ENCODE peak calls at places on chromosomes 12 and 14, in five cellular contexts. One of them, this sample, is unnamed. For H3K79me1, the result is how much of the 10 kb centered on the place peaks cover.

GRCh38 chr12:98574110-98574509 is 19.4 kb upstream of the SLC25A3 start:
- DNase-seq in H9: no peak
- DNase-seq in mesendoderm: no peak
- DNase-seq in neuronal stem cell: no peak
- DNase-seq in IMR-90: no peak
- DNase-seq in this sample: no peak

GRCh38 chr12:42834062-42834461 is 244.5 kb upstream of the PRICKLE1 start:
- DNase-seq in neuronal stem cell: no peak
- DNase-seq in mesendoderm: no peak
- DNase-seq in IMR-90: no peak
- DNase-seq in H9: no peak
- DNase-seq in this sample: no peak

GRCh38 chr14:84959796-84960515 is 570.0 kb upstream of the FLRT2 start:
- DNase-seq in IMR-90: no peak
- DNase-seq in mesendoderm: peak
- DNase-seq in H9: no peak
- DNase-seq in neuronal stem cell: no peak
- DNase-seq in this sample: no peak

GRCh38 chr14:70018713-70019201 is 139.5 kb downstream of the SMOC1 start:
- DNase-seq in IMR-90: peak
- DNase-seq in mesendoderm: no peak
- DNase-seq in H9: no peak
- DNase-seq in neuronal stem cell: no peak
- DNase-seq in this sample: peak

GRCh38 chr14:58599145-58599544 is 38.6 kb upstream of the DACT1 start:
- DNase-seq in IMR-90: no peak
- DNase-seq in mesendoderm: no peak
- DNase-seq in H9: no peak
- DNase-seq in neuronal stem cell: no peak
- DNase-seq in this sample: no peak

GRCh38 chr12:39581592-39581991 is 38.0 kb downstream of the ABCD2 start:
- DNase-seq in mesendoderm: no peak
- DNase-seq in neuronal stem cell: no peak
- DNase-seq in IMR-90: no peak
- DNase-seq in H9: no peak
- DNase-seq in this sample: peak

GRCh38 chr12:20011200-20011599 is 357.1 kb upstream of the PDE3A start:
- DNase-seq in IMR-90: no peak
- DNase-seq in neuronal stem cell: no peak
- DNase-seq in H9: no peak
- DNase-seq in mesendoderm: no peak
- DNase-seq in this sample: no peak

GRCh38 chr12:57735952-57736742 is 2.4 kb downstream of the AGAP2 start:
- DNase-seq in mesendoderm: peak
- DNase-seq in H9: peak
- DNase-seq in IMR-90: peak
- DNase-seq in neuronal stem cell: no peak
- DNase-seq in this sample: peak

GRCh38 chr14:69880851-69881250 is 1.6 kb downstream of the SMOC1 start:
- DNase-seq in IMR-90: no peak
- DNase-seq in neuronal stem cell: no peak
- DNase-seq in H9: no peak
- DNase-seq in mesendoderm: no peak
- DNase-seq in this sample: no peak

GRCh38 chr12:75884465-75884985 is 147.1 kb downstream of the PHLDA1 start:
- DNase-seq in neuronal stem cell: no peak
- DNase-seq in mesendoderm: peak
- DNase-seq in H9: no peak
- DNase-seq in IMR-90: no peak
- DNase-seq in this sample: no peak

GRCh38 chr12:119181944-119182343 is 3.2 kb downstream of the HSPB8 start:
- DNase-seq in H9: no peak
- DNase-seq in mesendoderm: no peak
- DNase-seq in IMR-90: no peak
- DNase-seq in neuronal stem cell: no peak
- DNase-seq in this sample: no peak

GRCh38 chr14:32027255-32027939 is 49.7 kb upstream of the ARHGAP5 start:
- DNase-seq in H9: no peak
- DNase-seq in IMR-90: peak
- DNase-seq in mesendoderm: no peak
- DNase-seq in neuronal stem cell: no peak
- DNase-seq in this sample: peak

GRCh38 chr12:132029503-132030300 is 80.0 kb downstream of the EP400 start:
- DNase-seq in neuronal stem cell: no peak
- DNase-seq in H9: peak
- DNase-seq in IMR-90: no peak
- DNase-seq in mesendoderm: peak
- DNase-seq in this sample: peak

GRCh38 chr14:31592619-31593018 is 31.4 kb downstream of the NUBPL start:
- DNase-seq in neuronal stem cell: no peak
- DNase-seq in H9: no peak
- DNase-seq in IMR-90: peak
- DNase-seq in mesendoderm: no peak
- DNase-seq in this sample: no peak

GRCh38 chr12:26227376-26227775 is 32.0 kb downstream of the SSPN start:
- DNase-seq in IMR-90: no peak
- DNase-seq in neuronal stem cell: no peak
- DNase-seq in mesendoderm: no peak
- DNase-seq in H9: no peak
- DNase-seq in this sample: peak

GRCh38 chr12:120132863-120133385 is 16.4 kb upstream of the RAB35 start:
- DNase-seq in IMR-90: no peak
- DNase-seq in mesendoderm: no peak
- DNase-seq in H9: no peak
- DNase-seq in neuronal stem cell: no peak
- DNase-seq in this sample: no peak

GRCh38 chr14:72416892-72417291 is 477.0 kb downstream of the DPF3 start:
- DNase-seq in H9: no peak
- DNase-seq in mesendoderm: no peak
- DNase-seq in neuronal stem cell: no peak
- DNase-seq in IMR-90: no peak
- DNase-seq in this sample: no peak

GRCh38 chr14:65286443-65286842 is 126.1 kb upstream of the FUT8 start:
- DNase-seq in neuronal stem cell: no peak
- DNase-seq in IMR-90: no peak
- DNase-seq in mesendoderm: no peak
- DNase-seq in H9: no peak
- DNase-seq in this sample: no peak

GRCh38 chr12:15856097-15856982 is 25.8 kb upstream of the STRAP start:
- DNase-seq in mesendoderm: peak
- DNase-seq in H9: no peak
- DNase-seq in neuronal stem cell: peak
- DNase-seq in IMR-90: peak
- DNase-seq in this sample: peak

GRCh38 chr12:92393504-92393903 is 247.9 kb upstream of the BTG1 start:
- DNase-seq in H9: no peak
- DNase-seq in mesendoderm: no peak
- DNase-seq in neuronal stem cell: no peak
- DNase-seq in IMR-90: no peak
- DNase-seq in this sample: no peak

GRCh38 chr12:2384533-2385328 is 331.9 kb downstream of the CACNA1C start:
- DNase-seq in H9: no peak
- DNase-seq in neuronal stem cell: no peak
- DNase-seq in mesendoderm: peak
- DNase-seq in IMR-90: peak
- DNase-seq in this sample: peak

GRCh38 chr14:74905595-74906142 is 17.4 kb downstream of the RPS6KL1 start:
- DNase-seq in H9: peak
- DNase-seq in mesendoderm: peak
- DNase-seq in IMR-90: peak
- DNase-seq in neuronal stem cell: peak
- DNase-seq in this sample: peak

GRCh38 chr12:62347922-62348650 is 87.9 kb downstream of the USP15 start:
- DNase-seq in IMR-90: peak
- DNase-seq in neuronal stem cell: no peak
- DNase-seq in H9: no peak
- DNase-seq in mesendoderm: no peak
- DNase-seq in this sample: peak

GRCh38 chr14:100692859-100693558 is 33.7 kb upstream of the DLK1 start:
- DNase-seq in H9: no peak
- DNase-seq in neuronal stem cell: no peak
- DNase-seq in mesendoderm: peak
- DNase-seq in IMR-90: peak
- DNase-seq in this sample: peak

GRCh38 chr14:21308132-21308478 is 28.2 kb downstream of the RPGRIP1 start:
- DNase-seq in IMR-90: no peak
- DNase-seq in H9: no peak
- DNase-seq in mesendoderm: no peak
- DNase-seq in neuronal stem cell: no peak
- DNase-seq in this sample: no peak

GRCh38 chr14:63388766-63389431 is 70.2 kb upstream of the GPHB5 start:
- DNase-seq in IMR-90: peak
- DNase-seq in mesendoderm: peak
- DNase-seq in H9: peak
- DNase-seq in neuronal stem cell: peak
- DNase-seq in this sample: peak

GRCh38 chr14:94636744-94637412 is 24.7 kb downstream of the SERPINA3 start:
- DNase-seq in mesendoderm: peak
- DNase-seq in H9: no peak
- DNase-seq in neuronal stem cell: no peak
- DNase-seq in IMR-90: no peak
- DNase-seq in this sample: no peak

GRCh38 chr12:101939856-101940265 is 62.5 kb downstream of the DRAM1 start:
- DNase-seq in H9: peak
- DNase-seq in IMR-90: peak
- DNase-seq in mesendoderm: peak
- DNase-seq in neuronal stem cell: peak
- DNase-seq in this sample: peak

GRCh38 chr12:26608706-26609105 is 224.3 kb downstream of the ITPR2 start:
- DNase-seq in H9: no peak
- DNase-seq in IMR-90: no peak
- DNase-seq in mesendoderm: no peak
- DNase-seq in neuronal stem cell: no peak
- DNase-seq in this sample: no peak

GRCh38 chr14:90443161-90444076 is 46.6 kb downstream of the CALM1 start:
- DNase-seq in H9: no peak
- DNase-seq in IMR-90: no peak
- DNase-seq in neuronal stem cell: no peak
- DNase-seq in mesendoderm: no peak
- DNase-seq in this sample: no peak

GRCh38 chr14:83561261-83561660 is 1968.7 kb upstream of the FLRT2 start:
- DNase-seq in mesendoderm: no peak
- DNase-seq in H9: no peak
- DNase-seq in IMR-90: no peak
- DNase-seq in neuronal stem cell: no peak
- DNase-seq in this sample: no peak

GRCh38 chr14:79044894-79045624 is 874.9 kb downstream of the NRXN3 start:
- DNase-seq in H9: peak
- DNase-seq in neuronal stem cell: no peak
- DNase-seq in IMR-90: peak
- DNase-seq in mesendoderm: peak
- DNase-seq in this sample: peak

DNA sequence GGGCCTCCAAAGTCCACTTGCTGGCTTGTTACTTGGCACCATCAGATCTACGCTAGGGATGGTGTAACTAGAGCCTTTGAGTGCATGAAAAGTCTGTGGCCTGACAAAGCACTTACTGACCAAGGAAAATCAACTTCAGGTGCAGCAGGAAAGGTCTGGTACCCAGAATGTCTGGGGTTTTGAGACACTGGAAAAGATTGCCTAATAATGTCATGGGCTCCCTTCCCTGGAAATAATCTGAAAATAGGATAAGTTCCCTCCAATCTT is 106.7 kb downstream of the ZFP36L1 start:
- DNase-seq in mesendoderm: no peak
- DNase-seq in H9: no peak
- DNase-seq in neuronal stem cell: no peak
- DNase-seq in IMR-90: no peak
- DNase-seq in this sample: no peak
- H3K79me1 ChIP-seq in mesendoderm: under half
- H3K79me1 ChIP-seq in H9: under half
- H3K79me1 ChIP-seq in neuronal stem cell: under half
- H3K79me1 ChIP-seq in IMR-90: under half
- H3K79me1 ChIP-seq in this sample: under half

DNA sequence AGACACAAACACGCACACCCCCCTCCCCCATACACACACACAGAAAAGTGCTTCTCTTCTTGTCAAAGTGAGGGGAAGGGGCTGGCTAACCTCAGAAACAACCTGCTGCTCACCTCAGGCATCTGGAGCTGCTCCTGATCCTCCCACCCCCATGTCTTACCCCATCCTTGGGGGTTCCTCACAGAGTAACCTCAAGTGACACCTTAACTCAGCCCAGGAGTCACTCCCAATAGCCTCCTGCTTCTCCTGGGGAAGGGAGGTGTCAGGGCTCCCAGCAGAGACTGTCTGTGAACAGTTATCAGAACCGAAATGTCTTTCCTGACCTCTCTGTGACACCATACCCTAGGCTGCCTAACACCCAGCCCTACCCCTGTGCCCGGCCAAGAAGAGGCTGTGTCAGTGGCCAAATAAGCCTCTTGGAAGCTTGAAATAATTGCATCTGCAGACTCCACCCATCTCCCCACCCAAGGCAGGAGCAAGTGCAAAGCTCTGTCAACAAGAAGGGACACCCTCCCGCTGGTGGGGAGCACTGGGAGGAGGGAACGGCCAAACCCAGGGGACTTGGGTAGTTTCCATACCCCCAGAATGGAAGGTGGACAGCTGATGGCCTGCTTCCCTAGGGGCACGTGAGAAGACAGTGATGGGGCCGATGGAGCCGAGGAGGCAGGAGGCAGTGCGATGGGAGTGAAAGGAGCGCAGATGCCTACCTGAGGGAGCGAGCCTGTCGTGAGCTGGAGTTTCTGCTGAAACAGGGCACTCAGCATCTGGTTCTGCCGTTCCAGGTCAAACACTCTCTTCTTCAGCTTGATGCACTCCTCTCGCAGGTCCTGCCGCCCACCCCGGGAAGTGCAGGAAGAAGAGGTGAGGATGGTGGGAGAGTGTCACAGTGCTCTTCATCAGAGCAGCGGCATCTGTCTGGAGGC is 26.8 kb downstream of the NCKAP5L start:
- DNase-seq in mesendoderm: no peak
- DNase-seq in H9: no peak
- DNase-seq in IMR-90: no peak
- DNase-seq in neuronal stem cell: no peak
- DNase-seq in this sample: no peak
- H3K79me1 ChIP-seq in mesendoderm: under half
- H3K79me1 ChIP-seq in H9: under half
- H3K79me1 ChIP-seq in IMR-90: under half
- H3K79me1 ChIP-seq in neuronal stem cell: under half
- H3K79me1 ChIP-seq in this sample: half or more

DNA sequence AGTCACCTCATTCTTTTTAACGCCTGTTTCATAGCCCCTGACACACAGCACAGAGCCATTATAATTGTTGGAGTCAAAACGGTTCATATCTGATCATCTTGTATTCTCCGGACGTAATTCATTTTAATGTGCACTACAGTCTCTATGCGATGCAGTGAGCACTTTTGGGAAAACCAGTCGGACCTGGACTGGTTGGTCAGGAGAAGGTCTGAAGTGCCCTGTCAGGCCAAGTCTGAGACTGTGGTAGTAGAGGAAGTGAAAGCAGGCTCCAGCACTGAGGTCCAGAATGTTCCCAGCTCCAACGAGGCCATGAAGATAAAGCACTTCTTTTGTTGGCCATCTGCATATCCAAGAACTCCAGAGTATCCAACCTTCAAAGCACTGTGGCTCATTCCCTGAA is 117.1 kb upstream of the NCOR2 start:
- DNase-seq in mesendoderm: no peak
- DNase-seq in H9: no peak
- DNase-seq in IMR-90: peak
- DNase-seq in neuronal stem cell: no peak
- DNase-seq in this sample: peak
- H3K79me1 ChIP-seq in mesendoderm: under half
- H3K79me1 ChIP-seq in H9: under half
- H3K79me1 ChIP-seq in IMR-90: under half
- H3K79me1 ChIP-seq in neuronal stem cell: under half
- H3K79me1 ChIP-seq in this sample: under half

GRCh38 chr12:6532051-6532926 is 2.0 kb upstream of the GAPDH start:
- DNase-seq in neuronal stem cell: peak
- DNase-seq in mesendoderm: peak
- DNase-seq in H9: peak
- DNase-seq in IMR-90: peak
- DNase-seq in this sample: peak
- H3K79me1 ChIP-seq in neuronal stem cell: under half
- H3K79me1 ChIP-seq in mesendoderm: under half
- H3K79me1 ChIP-seq in H9: under half
- H3K79me1 ChIP-seq in IMR-90: under half
- H3K79me1 ChIP-seq in this sample: under half

This sample was measured in mesenchymal stem cell.